ENCODE peak calls at places on chromosomes 3 and 15, in seven cellular contexts. U is spleen; K is stimulated activated CD8-positive, alpha-beta memory T cell treated with anti-CD3 and anti-CD28 coated beads, Interleukin-2, amount 100 ng/mL, for 48 hours; V is foreskin fibroblast; J is NCI-H345; N is SW 1271; R is GM20000. S is an unnamed sample.

GRCh38 chr3:108283006-108283405 is 13.3 kb upstream of the HHLA2 start:
- DNase-seq in N (no peak), J (no peak), V (no peak), R (no peak), K (no peak), U (no peak), S (no peak)

GRCh38 chr15:65982941-65983340 is 113.7 kb downstream of the RAB11A start:
- DNase-seq in V (no peak), N (no peak), K (no peak), R (no peak), U (no peak), J (no peak), S (no peak)

GRCh38 chr15:74211656-74212055 is 9.1 kb upstream of the STRA6 start:
- DNase-seq in J (no peak), V (no peak), U (no peak), N (no peak), R (no peak), K (no peak), S (no peak)

GRCh38 chr3:42052132-42052866 is 38.9 kb upstream of the TRAK1 start:
- DNase-seq in K (no peak), J (no peak), R (peak), V (peak), N (no peak), U (no peak), S (no peak)

GRCh38 chr3:159273608-159274007 is 471.8 kb downstream of the MFSD1 start:
- DNase-seq in V (no peak), R (no peak), K (no peak), U (no peak), N (no peak), J (no peak), S (no peak)

GRCh38 chr15:94297543-94297942 is 66.2 kb downstream of the MCTP2 start:
- DNase-seq in N (no peak), V (no peak), K (no peak), R (peak), J (no peak), U (no peak), S (no peak)

GRCh38 chr3:194446754-194447153 is 40.0 kb downstream of the ATP13A3 start:
- DNase-seq in V (no peak), U (no peak), N (no peak), R (no peak), K (no peak), J (no peak), S (no peak)

GRCh38 chr3:111128884-111129283 is 57.3 kb downstream of the NECTIN3 start:
- DNase-seq in R (no peak), N (no peak), U (no peak), K (no peak), V (no peak), J (no peak), S (no peak)

GRCh38 chr3:44883999-44884431 is 9.6 kb downstream of the TGM4 start:
- DNase-seq in N (peak), J (peak), R (no peak), V (peak), K (no peak), U (no peak), S (peak)